ENCODE peak calls at places on chromosomes 3 and 15, in five cellular contexts. C is T-cell; M is RWPE2; Y is lower lobe of right lung; O is activated CD4-positive, alpha-beta T cell treated with anti-CD3 and anti-CD28 coated beads for 36 hours. A is an unnamed sample.

GRCh38 chr3:155416500-155417118 is 123.1 kb upstream of the STRIT1 start:
- ATAC-seq in M (peak), Y (no peak), O (no peak), C (no peak), A (no peak)

GRCh38 chr3:25045291-25045690 is 382.8 kb upstream of the RARB start:
- ATAC-seq in C (no peak), O (no peak), M (no peak), Y (no peak), A (no peak)

GRCh38 chr3:125146601-125147490 is 65.7 kb downstream of the SLC12A8 start:
- ATAC-seq in M (no peak), C (no peak), Y (peak), O (no peak), A (no peak)

GRCh38 chr3:183907911-183908331 is 23.2 kb upstream of the PARL start:
- ATAC-seq in O (no peak), M (no peak), Y (no peak), C (no peak), A (no peak)

GRCh38 chr3:46131884-46132478 is 76.1 kb downstream of the CCR1 start:
- ATAC-seq in M (no peak), O (no peak), Y (no peak), C (no peak), A (no peak)

GRCh38 chr3:193490580-193490979 is 64.1 kb downstream of the ATP13A4 start:
- ATAC-seq in Y (no peak), O (no peak), C (no peak), M (no peak), A (no peak)

GRCh38 chr3:56064684-56065083 is 403.6 kb downstream of the ERC2 start:
- ATAC-seq in M (peak), Y (no peak), C (no peak), O (no peak), A (no peak)

GRCh38 chr15:72086010-72086697 is 31.8 kb downstream of the MYO9A start:
- ATAC-seq in Y (peak), M (peak), C (no peak), O (no peak), A (no peak)

GRCh38 chr3:193650585-193650984 is 57.6 kb downstream of the OPA1 start:
- ATAC-seq in M (no peak), C (no peak), O (no peak), Y (no peak), A (no peak)